ENCODE peak calls at places on chromosomes 4 and X, in six cellular contexts. U is ovary, A is HL-60, P is body of pancreas, W is breast epithelium, R is K562. N is an unnamed sample. For H3K27me3, the result is how much of the 10 kb centered on the place peaks cover.

GRCh38 chrX:10508891-10509290 is 111.5 kb downstream of the MID1 start:
- DNase-seq in U (no peak), A (no peak), P (no peak), W (no peak), R (no peak), N (no peak)

GRCh38 chr4:113223001-113223400 is 173.5 kb downstream of the ANK2 start:
- DNase-seq in U (no peak), A (no peak), P (no peak), W (no peak), R (no peak), N (no peak)

GRCh38 chr4:186554890-186555827 is at the start of gene MTNR1A:
- DNase-seq in U (no peak), A (no peak), P (peak), W (no peak), R (no peak), N (peak)

GRCh38 chrX:71637848-71638247 is 19.5 kb upstream of the CXCR3 start:
- DNase-seq in U (no peak), A (no peak), P (no peak), W (no peak), R (no peak), N (no peak)

GRCh38 chr4:16158504-16158852 is 67.8 kb downstream of the TAPT1 start:
- DNase-seq in U (no peak), A (no peak), P (no peak), W (no peak), R (no peak), N (peak)

GRCh38 chrX:97039363-97040029 is 155.8 kb downstream of the RPA4 start:
- DNase-seq in U (no peak), A (no peak), P (peak), W (no peak), R (no peak), N (peak)

GRCh38 chrX:16851421-16851820 is 18.7 kb downstream of the RBBP7 start:
- DNase-seq in U (no peak), A (no peak), P (no peak), W (no peak), R (no peak), N (no peak)

GRCh38 chr4:105147226-105148151 is 813 bp downstream of the TET2 start:
- DNase-seq in U (no peak), A (peak), P (peak), W (no peak), R (peak), N (peak)

GRCh38 chr4:176123710-176124407 is 58.2 kb downstream of the WDR17 start:
- DNase-seq in U (no peak), A (no peak), P (peak), W (no peak), R (peak), N (peak)

GRCh38 chr4:93203708-93204107 is 624.8 kb upstream of the ATOH1 start:
- DNase-seq in U (no peak), A (no peak), P (peak), W (no peak), R (no peak), N (no peak)

GRCh38 chr4:19266566-19266965 is 985.1 kb upstream of the SLIT2 start:
- DNase-seq in U (no peak), A (no peak), P (no peak), W (no peak), R (no peak), N (no peak)

GRCh38 chr4:7429601-7430078 is 5.1 kb downstream of the PSAPL1 start:
- DNase-seq in U (peak), A (no peak), P (no peak), W (no peak), R (no peak), N (no peak)

GRCh38 chrX:42149786-42150185 is 226.4 kb upstream of the CASK start:
- DNase-seq in U (no peak), A (no peak), P (no peak), W (no peak), R (no peak), N (no peak)

GRCh38 chrX:8245411-8245810 is 74.3 kb upstream of the VCX2 start:
- DNase-seq in U (no peak), A (no peak), P (no peak), W (no peak), R (no peak), N (no peak)

GRCh38 chrX:1400731-1401471 is 9.0 kb upstream of the SLC25A6 start:
- DNase-seq in U (peak), A (no peak), P (peak), W (no peak), R (no peak), N (no peak)

GRCh38 chr4:151415978-151416377 is 7.0 kb downstream of the FHIP1A start:
- DNase-seq in U (no peak), A (no peak), P (no peak), W (no peak), R (no peak), N (no peak)

GRCh38 chrX:33188881-33189280 is 22.5 kb downstream of the DMD start:
- DNase-seq in U (no peak), A (no peak), P (no peak), W (no peak), R (no peak), N (no peak)

GRCh38 chrX:69153060-69153730 is 12.1 kb downstream of the PJA1 start:
- DNase-seq in U (no peak), A (no peak), P (no peak), W (no peak), R (no peak), N (peak)

GRCh38 chr4:161121451-161121850 is 1042.3 kb downstream of the FSTL5 start:
- DNase-seq in U (no peak), A (no peak), P (no peak), W (no peak), R (no peak), N (no peak)

GRCh38 chrX:38205037-38205436 is 15.6 kb downstream of the SRPX start:
- DNase-seq in U (no peak), A (peak), P (no peak), W (no peak), R (no peak), N (no peak)

GRCh38 chrX:111736571-111736970 is 55.6 kb downstream of the ALG13 start:
- DNase-seq in U (no peak), A (no peak), P (peak), W (no peak), R (no peak), N (no peak)

GRCh38 chrX:151153086-151153485 is 23.3 kb upstream of the GPR50 start:
- DNase-seq in U (no peak), A (no peak), P (no peak), W (no peak), R (no peak), N (no peak)

GRCh38 chrX:100413231-100413630 is 3.2 kb upstream of the PCDH19 start:
- DNase-seq in U (peak), A (peak), P (peak), W (no peak), R (peak), N (peak)

GRCh38 chrX:3295731-3296130 is 50.7 kb downstream of the MXRA5 start:
- DNase-seq in U (no peak), A (no peak), P (peak), W (no peak), R (peak), N (peak)

GRCh38 chr4:113358784-113359183 is 309.3 kb downstream of the ANK2 start:
- DNase-seq in U (no peak), A (no peak), P (no peak), W (no peak), R (no peak), N (no peak)

GRCh38 chr4:66160606-66161005 is 490.3 kb upstream of the EPHA5 start:
- DNase-seq in U (no peak), A (no peak), P (no peak), W (no peak), R (no peak), N (no peak)

GRCh38 chr4:165325732-165326512 is 1.5 kb upstream of the MSMO1 start:
- DNase-seq in U (no peak), A (no peak), P (no peak), W (no peak), R (peak), N (no peak)

GRCh38 chrX:131477498-131477897 is 66.4 kb upstream of the OR13H1 start:
- DNase-seq in U (no peak), A (no peak), P (no peak), W (no peak), R (no peak), N (no peak)

GRCh38 chrX:13468096-13468495 is 101.3 kb upstream of the EGFL6 start:
- DNase-seq in U (no peak), A (no peak), P (no peak), W (no peak), R (no peak), N (no peak)

GRCh38 chr4:52983563-52984303 is 121.6 kb downstream of the RASL11B start:
- DNase-seq in U (no peak), A (peak), P (no peak), W (no peak), R (peak), N (peak)

GRCh38 chr4:13166214-13166613 is 317.9 kb downstream of the RAB28 start:
- DNase-seq in U (no peak), A (no peak), P (no peak), W (no peak), R (no peak), N (no peak)

GRCh38 chrX:69179380-69179911 is 14.2 kb upstream of the PJA1 start:
- DNase-seq in U (peak), A (no peak), P (peak), W (no peak), R (no peak), N (no peak)

GRCh38 chr4:188534297-188534696 is 395.1 kb downstream of the TRIML1 start:
- DNase-seq in U (no peak), A (no peak), P (no peak), W (no peak), R (no peak), N (no peak)

GRCh38 chr4:128776794-128777216 is 32.7 kb upstream of the JADE1 start:
- DNase-seq in U (peak), A (no peak), P (peak), W (no peak), R (no peak), N (peak)

GRCh38 chr4:71680706-71681105 is 103.2 kb downstream of the GC start:
- DNase-seq in U (no peak), A (no peak), P (no peak), W (no peak), R (no peak), N (no peak)

GRCh38 chrX:14508025-14508690 is 21.2 kb upstream of the GLRA2 start:
- DNase-seq in U (no peak), A (no peak), P (no peak), W (no peak), R (no peak), N (no peak)

DNA sequence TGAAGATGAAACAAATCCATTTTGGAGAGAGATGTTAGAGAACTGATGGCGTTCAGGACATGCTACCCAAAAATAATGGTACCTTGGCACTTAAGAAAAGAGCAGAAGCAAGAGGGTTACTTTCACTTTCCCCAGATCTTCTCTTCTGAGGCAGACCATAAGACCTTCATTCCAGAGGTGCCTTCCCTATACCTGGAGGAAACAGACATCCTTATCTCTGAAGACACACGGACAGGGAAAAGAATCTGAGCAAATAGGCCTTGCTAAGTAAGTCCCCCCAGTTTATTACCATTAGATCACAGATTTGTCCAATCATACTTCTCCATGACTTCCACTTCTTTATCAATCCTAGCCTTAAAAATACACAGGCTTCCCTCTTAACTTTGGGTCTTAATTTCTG is 2.0 kb upstream of the FGF2 start:
- DNase-seq in U (no peak), A (no peak), P (no peak), W (no peak), R (no peak), N (no peak)
- H3K27me3 ChIP-seq in U (under half), A (under half), P (under half), W (under half), R (under half), N (under half)

DNA sequence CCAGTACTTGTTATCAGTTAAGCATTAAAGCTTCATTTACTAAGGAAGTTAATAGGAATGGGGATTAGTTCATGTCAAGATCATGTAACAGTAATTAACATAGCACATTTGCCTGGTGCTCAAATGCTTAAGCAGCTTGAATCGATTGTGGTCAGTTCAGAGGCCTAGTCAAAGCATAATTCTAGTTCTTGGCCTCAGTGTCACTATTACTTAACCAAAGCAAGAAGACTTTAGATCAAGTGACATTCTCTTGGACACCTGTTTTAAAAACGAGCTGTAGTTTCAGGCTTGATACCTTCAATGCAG is 115.2 kb upstream of the BMPR1B start:
- DNase-seq in U (no peak), A (no peak), P (no peak), W (no peak), R (no peak), N (no peak)
- H3K27ac ChIP-seq in U (no peak), A (no peak), P (no peak), W (no peak), R (no peak), N (no peak)

GRCh38 chrX:373641-374471 is 12.9 kb downstream of the PPP2R3B start:
- DNase-seq in U (no peak), A (no peak), P (no peak), W (no peak), R (no peak), N (no peak)
- TF ChIP-seq CTCF in U (no peak), A (no peak), P (no peak), W (no peak), R (no peak), N (no peak)

GRCh38 chr4:1516881-1517480 is 110.7 kb upstream of the NKX1-1 start:
- DNase-seq in U (no peak), A (no peak), P (no peak), W (no peak), R (no peak), N (no peak)
- H3K27me3 ChIP-seq in U (under half), A (under half), P (under half), W (half or more), R (under half), N (under half)

DNA sequence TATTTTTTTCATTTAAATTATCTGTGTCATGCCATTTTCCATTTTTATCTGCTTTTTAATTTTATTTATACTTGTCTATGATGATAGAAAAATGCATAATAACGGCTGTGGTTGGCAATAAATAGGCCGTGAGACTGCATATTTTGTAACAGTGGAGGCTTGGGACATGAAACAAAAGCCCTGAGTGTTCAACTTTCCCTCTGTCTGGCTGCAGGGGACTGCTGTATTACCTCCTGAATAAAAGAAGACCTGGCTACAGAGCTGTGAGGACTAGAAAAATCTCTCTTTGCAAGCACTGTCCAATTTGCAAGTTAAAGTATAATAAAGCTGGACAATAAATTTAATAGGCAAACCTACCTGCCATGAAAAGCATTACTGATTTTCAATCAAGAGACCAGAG is 82.1 kb downstream of the MAGEB10 start:
- DNase-seq in U (no peak), A (no peak), P (no peak), W (no peak), R (no peak), N (no peak)
- H3K27ac ChIP-seq in U (no peak), A (no peak), P (no peak), W (no peak), R (no peak), N (no peak)

DNA sequence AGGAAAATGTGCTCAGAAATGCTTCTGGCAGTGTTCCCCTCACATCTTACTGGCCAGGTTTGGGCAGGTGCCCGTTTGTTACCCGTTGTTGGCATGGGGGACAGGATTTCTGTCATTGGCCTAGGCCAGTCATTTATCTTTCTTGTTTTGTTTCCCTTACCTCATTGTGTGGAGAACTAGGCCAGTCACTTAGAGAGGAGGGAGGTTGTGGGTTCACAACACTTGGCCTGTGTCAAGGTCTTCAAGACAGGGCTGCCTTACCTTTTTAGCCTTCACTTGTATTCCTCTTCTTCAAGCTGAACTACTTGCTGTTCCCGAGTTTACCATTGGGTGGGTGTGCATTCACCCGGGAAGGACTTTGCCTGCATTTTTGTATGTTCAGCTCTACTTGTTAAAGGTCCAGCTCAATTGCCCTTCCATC is 17.7 kb downstream of the SNX25 start:
- DNase-seq in U (no peak), A (no peak), P (peak), W (no peak), R (no peak), N (no peak)
- TF ChIP-seq CTCF in U (no peak), A (no peak), P (peak), W (no peak), R (peak), N (no peak)

GRCh38 chr4:54100607-54101189 is 735 bp downstream of the GSX2 start:
- DNase-seq in U (no peak), A (no peak), P (no peak), W (no peak), R (no peak), N (no peak)
- H3K27me3 ChIP-seq in U (under half), A (half or more), P (under half), W (half or more), R (half or more), N (half or more)

N was measured in colonic mucosa.